ENCODE peak calls at places on chromosomes 4 and X, in eight cellular contexts. N is iris pigment epithelial cell, M is nucleus accumbens, E is GM12865, G is NCI-H82, V is fibroblast of the conjunctiva, Y is NAMALWA, L is NCI-H446 treated with DMSO at 0.1 percent for 48 hours. X is an unnamed sample.

GRCh38 chrX:20015945-20016617 is 25.2 kb upstream of the BCLAF3 start:
- DNase-seq in L (no peak), G (no peak), E (no peak), N (no peak), M (no peak), V (no peak), Y (no peak), X (no peak)

GRCh38 chr4:1502976-1503375 is 96.7 kb upstream of the NKX1-1 start:
- DNase-seq in M (no peak), N (no peak), V (no peak), G (no peak), E (no peak), L (no peak), Y (no peak), X (no peak)

GRCh38 chr4:74716436-74716765 is 77.9 kb downstream of the BTC start:
- DNase-seq in L (no peak), M (no peak), N (no peak), V (no peak), Y (no peak), E (no peak), G (no peak), X (no peak)

GRCh38 chr4:152118819-152119553 is 358.2 kb upstream of the GATB start:
- DNase-seq in E (no peak), G (peak; percentile 88), Y (no peak), N (no peak), V (no peak), L (no peak), M (no peak), X (no peak)

GRCh38 chr4:159268607-159269006 is 165.7 kb downstream of the RAPGEF2 start:
- DNase-seq in E (no peak), L (no peak), V (no peak), N (no peak), Y (no peak), M (no peak), G (no peak), X (no peak)

GRCh38 chrX:77785746-77786548 is at the start of gene ATRX:
- DNase-seq in G (peak; percentile 95), V (peak; percentile 59), E (peak; percentile 90), Y (peak; percentile 89), N (peak; percentile 79), M (peak; percentile 44), L (peak; percentile 86), X (no peak)

GRCh38 chr4:25818293-25819240 is 44.2 kb downstream of the SEL1L3 start:
- DNase-seq in E (no peak), L (peak; percentile 52), M (no peak), N (peak; percentile 38), G (no peak), V (no peak), Y (no peak), X (no peak)

GRCh38 chr4:101102114-101102752 is 245.1 kb downstream of the PPP3CA start:
- DNase-seq in E (no peak), Y (no peak), M (no peak), L (peak; percentile 88), G (no peak), N (peak; percentile 74), V (peak; percentile 89), X (no peak)

GRCh38 chrX:12921886-12922599 is 15.6 kb downstream of the TLR8 start:
- DNase-seq in E (no peak), M (no peak), V (no peak), Y (no peak), N (peak; percentile 39), G (no peak), L (no peak), X (no peak)

GRCh38 chrX:44489515-44489914 is 53.1 kb downstream of the FUNDC1 start:
- DNase-seq in G (no peak), L (no peak), V (no peak), N (no peak), Y (no peak), E (no peak), M (no peak), X (no peak)

GRCh38 chr4:140609548-140610425 is 41.0 kb upstream of the UCP1 start:
- DNase-seq in V (peak; percentile 28), L (peak; percentile 68), E (peak; percentile 40), Y (peak; percentile 80), M (no peak), N (peak; percentile 50), G (peak; percentile 75), X (no peak)